ENCODE peak calls at places on chromosome 11, in four cellular contexts. I is AG04450, C is neural progenitor cell, N is IMR-90. J is an unnamed sample.

GRCh38 chr11:45646275-45646970 is 19.0 kb downstream of the CHST1 start:
- DNase-seq in I (no peak), C (peak; percentile 36), N (peak; percentile 22), J (peak; percentile 16)

GRCh38 chr11:69583068-69583467 is 57.9 kb upstream of the CCND1 start:
- DNase-seq in I (no peak), C (no peak), N (no peak), J (no peak)

GRCh38 chr11:2980168-2980840 is 11.8 kb downstream of the NAP1L4 start:
- DNase-seq in I (no peak), C (no peak), N (no peak), J (no peak)

GRCh38 chr11:14015711-14016110 is 53.2 kb downstream of the SPON1 start:
- DNase-seq in I (no peak), C (no peak), N (peak; percentile 81), J (no peak)

GRCh38 chr11:6568191-6568918 is 35.1 kb downstream of the RRP8 start:
- DNase-seq in I (peak; percentile 38), C (peak; percentile 68), N (peak; percentile 65), J (no peak)

GRCh38 chr11:134639586-134640330 is 227.7 kb upstream of the B3GAT1 start:
- DNase-seq in I (no peak), C (no peak), N (no peak), J (no peak)

GRCh38 chr11:124682443-124682842 is 8.7 kb downstream of the SPA17 start:
- DNase-seq in I (no peak), C (no peak), N (no peak), J (no peak)

GRCh38 chr11:8025816-8026215 is 38.7 kb downstream of the EIF3F start:
- DNase-seq in I (no peak), C (no peak), N (peak; percentile 76), J (no peak)

GRCh38 chr11:19864141-19865120 is 151.8 kb downstream of the NAV2 start:
- DNase-seq in I (no peak), C (peak; percentile 27), N (no peak), J (no peak)

GRCh38 chr11:28104984-28105383 is 3.0 kb downstream of the KIF18A start:
- DNase-seq in I (no peak), C (no peak), N (no peak), J (no peak)

GRCh38 chr11:128379587-128380279 is 207.6 kb downstream of the ETS1 start:
- DNase-seq in I (no peak), C (no peak), N (no peak), J (peak; percentile 25)

GRCh38 chr11:119100246-119100959 is 1.2 kb downstream of the DPAGT1 start:
- DNase-seq in I (no peak), C (peak; percentile 55), N (peak; percentile 54), J (no peak)

GRCh38 chr11:94400839-94401772 is at the start of gene GPR83:
- DNase-seq in I (no peak), C (peak; percentile 75), N (peak; percentile 12), J (no peak)

GRCh38 chr11:94400075-94400838 is 962 bp downstream of the GPR83 start:
- DNase-seq in I (no peak), C (no peak), N (no peak), J (no peak)

GRCh38 chr11:94402355-94402754 is 1.1 kb upstream of the GPR83 start:
- DNase-seq in I (no peak), C (no peak), N (no peak), J (no peak)

GRCh38 chr11:94405062-94405461 is 3.8 kb upstream of the GPR83 start:
- DNase-seq in I (no peak), C (no peak), N (no peak), J (no peak)

DNA sequence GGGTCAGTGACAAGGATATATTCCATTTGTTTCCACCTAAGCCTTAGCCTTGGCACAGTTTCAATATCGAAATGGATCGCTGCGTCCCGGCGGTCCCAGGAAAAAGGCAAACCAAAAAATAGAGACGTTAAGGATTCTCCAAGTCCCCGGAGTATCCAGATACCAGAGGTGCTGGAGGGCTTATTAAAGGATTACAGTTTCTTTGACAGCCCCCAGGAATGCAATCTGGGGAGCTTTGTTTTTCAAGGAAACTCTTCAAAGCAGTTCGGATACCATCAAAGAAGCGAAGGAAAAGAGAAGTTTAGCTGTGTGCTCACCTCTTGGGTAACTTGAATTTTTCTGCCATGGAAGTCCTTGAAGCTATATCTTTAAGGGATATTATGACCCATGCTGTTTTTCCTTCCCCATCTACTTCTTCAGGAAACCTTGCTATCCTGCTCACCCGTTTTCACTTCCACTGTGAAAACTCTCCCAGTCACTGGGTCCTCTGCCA is 600 bp upstream of the GPR83 start:
- DNase-seq in I (no peak), C (peak; percentile 67), N (no peak), J (no peak)
- H3K27ac ChIP-seq in I (no peak overlapping the region), C (no peak overlapping the region), N (no peak overlapping the region), J (no peak overlapping the region)

GRCh38 chr11:65377777-65378176 is 4.7 kb downstream of the SLC25A45 start:
- DNase-seq in I (no peak), C (no peak), N (no peak), J (no peak)

GRCh38 chr11:65376138-65376713 is 6.2 kb downstream of the SLC25A45 start:
- DNase-seq in I (no peak), C (no peak), N (no peak), J (no peak)

GRCh38 chr11:65378208-65378927 is 4.1 kb downstream of the SLC25A45 start:
- DNase-seq in I (no peak), C (peak; percentile 3), N (no peak), J (no peak)

GRCh38 chr11:65375012-65375411 is 7.4 kb downstream of the SLC25A45 start:
- DNase-seq in I (no peak), C (no peak), N (no peak), J (no peak)

GRCh38 chr11:65377036-65377435 is 5.4 kb downstream of the SLC25A45 start:
- DNase-seq in I (no peak), C (no peak), N (no peak), J (no peak)
- H3K27ac ChIP-seq in I (no peak overlapping the region), C (no peak overlapping the region), N (no peak overlapping the region), J (no peak overlapping the region)

GRCh38 chr11:101188173-101188572 is 58.6 kb upstream of the PGR start:
- DNase-seq in I (no peak), C (no peak), N (no peak), J (no peak)
- H3K27ac ChIP-seq in I (no peak overlapping the region), C (no peak overlapping the region), N (no peak overlapping the region), J (no peak overlapping the region)

GRCh38 chr11:131455843-131456704 is 85.7 kb downstream of the NTM start:
- DNase-seq in I (no peak), C (no peak), N (no peak), J (no peak)
- H3K27ac ChIP-seq in I (no peak overlapping the region), C (no peak overlapping the region), N (no peak overlapping the region), J (no peak overlapping the region)

GRCh38 chr11:66142370-66143263 is 72.5 kb downstream of the PACS1 start:
- DNase-seq in I (no peak), C (no peak), N (peak; percentile 53), J (no peak)
- H3K27ac ChIP-seq in I (no peak overlapping the region), C (no peak overlapping the region), N (no peak overlapping the region), J (no peak overlapping the region)

J was measured in naive thymus-derived CD4-positive, alpha-beta T cell.